ENCODE peak calls at places on chromosomes 12 and 14, in seven cellular contexts. B is tibial artery; L is right lobe of liver; Z is CD8-positive, alpha-beta T cell; K is effector memory CD4-positive, alpha-beta T cell; M is prostate gland; S is CD8-positive, alpha-beta memory T cell. C is an unnamed sample.

GRCh38 chr12:49422038-49422575 is 54.8 kb downstream of the SPATS2 start:
- DNase-seq in B (no peak), Z (no peak), K (no peak), L (no peak), S (no peak), M (no peak), C (no peak)

GRCh38 chr14:85963486-85963885 is 433.5 kb downstream of the FLRT2 start:
- DNase-seq in B (no peak), L (no peak), S (no peak), M (no peak), Z (no peak), K (no peak), C (no peak)

GRCh38 chr12:116517431-116518045 is 41.6 kb upstream of the MAP1LC3B2 start:
- DNase-seq in B (no peak), S (no peak), M (no peak), K (no peak), Z (no peak), L (no peak), C (no peak)

GRCh38 chr12:12803186-12803585 is 10.0 kb upstream of the DDX47 start:
- DNase-seq in B (peak; percentile 64), L (peak; percentile 48), M (peak; percentile 90), K (peak; percentile 17), S (peak; percentile 52), Z (peak; percentile 38), C (peak; percentile 83)

GRCh38 chr12:39846971-39847661 is 227.5 kb upstream of the ABCD2 start:
- DNase-seq in M (no peak), B (no peak), K (no peak), S (no peak), Z (no peak), L (no peak), C (no peak)

GRCh38 chr14:99327458-99328250 is 55.7 kb upstream of the BCL11B start:
- DNase-seq in M (no peak), K (no peak), L (no peak), Z (no peak), S (no peak), B (no peak), C (no peak)

GRCh38 chr12:107513184-107513583 is 172.4 kb upstream of the PWP1 start:
- DNase-seq in B (no peak), M (no peak), S (no peak), K (no peak), L (no peak), Z (no peak), C (no peak)

GRCh38 chr12:70082997-70083676 is 160.1 kb upstream of the CNOT2 start:
- DNase-seq in K (no peak), Z (no peak), L (no peak), S (no peak), M (no peak), B (no peak), C (no peak)

GRCh38 chr14:53845813-53846693 is 110.6 kb downstream of the BMP4 start:
- DNase-seq in L (no peak), M (no peak), Z (no peak), B (no peak), K (no peak), S (no peak), C (no peak)

GRCh38 chr12:13359636-13360035 is 163.1 kb downstream of the EMP1 start:
- DNase-seq in S (no peak), M (no peak), L (no peak), B (no peak), Z (no peak), K (no peak), C (no peak)

GRCh38 chr14:23528555-23528954 is 23.0 kb downstream of the ZFHX2 start:
- DNase-seq in S (no peak), M (no peak), K (no peak), L (no peak), Z (no peak), B (no peak), C (no peak)

GRCh38 chr12:47377414-47378221 is 297.9 kb upstream of the AMIGO2 start:
- DNase-seq in B (peak; percentile 89), M (no peak), Z (no peak), S (no peak), K (no peak), L (peak; percentile 95), C (peak; percentile 51)

GRCh38 chr12:127773520-127773919 is 493.4 kb upstream of the TMEM132C start:
- DNase-seq in Z (no peak), M (no peak), L (no peak), B (no peak), S (no peak), K (no peak), C (no peak)

GRCh38 chr14:74867673-74868072 is 8.3 kb downstream of the PROX2 start:
- DNase-seq in B (peak; percentile 37), S (peak; percentile 73), Z (peak; percentile 66), K (no peak), M (no peak), L (no peak), C (no peak)

GRCh38 chr12:13342971-13343370 is 146.4 kb downstream of the EMP1 start:
- DNase-seq in B (no peak), L (no peak), M (no peak), Z (no peak), K (no peak), S (no peak), C (no peak)

GRCh38 chr12:14850929-14851663 is 7.8 kb upstream of the ART4 start:
- DNase-seq in Z (no peak), L (no peak), B (no peak), K (no peak), S (no peak), M (no peak), C (no peak)

GRCh38 chr14:28599605-28600004 is 167.0 kb upstream of the FOXG1 start:
- DNase-seq in B (no peak), Z (no peak), L (no peak), K (no peak), S (no peak), M (no peak), C (no peak)

GRCh38 chr12:114935658-114936057 is 251.7 kb upstream of the TBX3 start:
- DNase-seq in B (no peak), K (no peak), L (no peak), M (no peak), Z (no peak), S (no peak), C (no peak)

GRCh38 chr12:126767334-126767733 is 1499.6 kb upstream of the TMEM132C start:
- DNase-seq in S (no peak), L (no peak), B (no peak), Z (no peak), M (no peak), K (no peak), C (no peak)

GRCh38 chr12:126772171-126772864 is 1494.7 kb upstream of the TMEM132C start:
- DNase-seq in K (peak; percentile 59), B (no peak), S (peak; percentile 71), L (no peak), Z (peak; percentile 20), M (no peak), C (no peak)

GRCh38 chr12:126768517-126768916 is 1498.5 kb upstream of the TMEM132C start:
- DNase-seq in B (no peak), Z (no peak), L (no peak), M (no peak), S (no peak), K (no peak), C (no peak)

GRCh38 chr12:126773012-126773411 is 1494.0 kb upstream of the TMEM132C start:
- DNase-seq in L (no peak), M (no peak), B (no peak), Z (no peak), S (no peak), K (no peak), C (no peak)

GRCh38 chr12:126770188-126770587 is 1496.8 kb upstream of the TMEM132C start:
- DNase-seq in B (no peak), Z (no peak), S (no peak), L (no peak), K (no peak), M (no peak), C (no peak)
- H3K9me3 ChIP-seq in B (no peaks in the 10 kb centered on the region), Z (no peaks in the 10 kb centered on the region), S (peaks cover 10% of the 10 kb centered on the region), L (no peaks in the 10 kb centered on the region), K (no peaks in the 10 kb centered on the region), M (no peaks in the 10 kb centered on the region), C (no peaks in the 10 kb centered on the region)

GRCh38 chr12:120563495-120563894 is 17.7 kb downstream of the POP5 start:
- DNase-seq in B (no peak), S (no peak), K (no peak), M (no peak), L (no peak), Z (no peak), C (no peak)

GRCh38 chr12:120562906-120563305 is 18.3 kb downstream of the POP5 start:
- DNase-seq in S (no peak), Z (no peak), L (no peak), B (no peak), K (no peak), M (no peak), C (no peak)
- H3K36me3 ChIP-seq in S (peaks cover 63% of the 10 kb centered on the region), Z (peaks cover 54% of the 10 kb centered on the region), L (peaks cover 45% of the 10 kb centered on the region), B (peaks cover 100% of the 10 kb centered on the region), K (peaks cover 78% of the 10 kb centered on the region), M (peaks cover 34% of the 10 kb centered on the region), C (peaks cover 92% of the 10 kb centered on the region)

DNA sequence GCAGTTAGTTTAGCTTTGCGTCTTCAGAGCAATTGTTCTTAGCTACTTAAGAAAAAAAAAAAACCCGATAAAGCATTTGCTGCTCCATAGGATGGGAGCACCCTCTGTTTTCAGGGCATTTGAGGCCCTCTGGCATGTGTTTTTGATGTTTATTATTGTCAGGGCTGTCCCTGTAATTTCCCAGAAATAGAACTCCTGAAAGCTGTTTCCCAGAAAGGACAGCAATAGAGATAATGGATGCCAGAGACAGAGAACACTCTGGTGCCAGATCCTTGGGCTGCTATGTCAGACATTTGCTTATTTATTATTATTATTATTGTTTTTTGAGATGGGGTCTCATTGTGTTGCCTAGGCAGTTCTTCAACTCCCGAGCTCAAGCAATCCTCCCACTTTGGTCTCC is 201.3 kb downstream of the ALG10 start:
- DNase-seq in Z (no peak), B (no peak), S (no peak), M (no peak), K (no peak), L (no peak), C (no peak)
- H3K9me3 ChIP-seq in Z (no peaks in the 10 kb centered on the region), B (no peaks in the 10 kb centered on the region), S (no peaks in the 10 kb centered on the region), M (no peaks in the 10 kb centered on the region), K (no peaks in the 10 kb centered on the region), L (no peaks in the 10 kb centered on the region), C (no peaks in the 10 kb centered on the region)

GRCh38 chr12:104319918-104320626 is 16.5 kb downstream of the EID3 start:
- DNase-seq in S (no peak), Z (no peak), L (no peak), M (no peak), B (no peak), K (no peak), C (no peak)

GRCh38 chr12:104321949-104322348 is 18.4 kb downstream of the EID3 start:
- DNase-seq in Z (no peak), M (no peak), L (no peak), S (no peak), B (no peak), K (no peak), C (no peak)

GRCh38 chr12:104319028-104319427 is 15.5 kb downstream of the EID3 start:
- DNase-seq in S (no peak), K (no peak), Z (no peak), M (no peak), B (no peak), L (no peak), C (no peak)

GRCh38 chr12:104317538-104318210 is 14.1 kb downstream of the EID3 start:
- DNase-seq in Z (no peak), B (no peak), K (no peak), L (no peak), S (no peak), M (no peak), C (no peak)

GRCh38 chr12:104320627-104321024 is 17.1 kb downstream of the EID3 start:
- DNase-seq in M (no peak), K (no peak), S (no peak), L (no peak), B (no peak), Z (no peak), C (no peak)
- H3K36me3 ChIP-seq in M (peaks cover 14% of the 10 kb centered on the region), K (peaks cover 38% of the 10 kb centered on the region), S (peaks cover 24% of the 10 kb centered on the region), L (peaks cover 27% of the 10 kb centered on the region), B (peaks cover 90% of the 10 kb centered on the region), Z (peaks cover 11% of the 10 kb centered on the region), C (peaks cover 91% of the 10 kb centered on the region)

C was measured in RWPE2.